ENCODE peak calls at places on chromosomes 6 and 20, in ten cellular contexts. One of them, this sample, is unnamed.

GRCh38 chr6:35781290-35781689 is 471 bp downstream of the CLPSL1 start:
- DNase-seq in EL: no peak
- DNase-seq in endothelial cell: no peak
- DNase-seq in ELR: no peak
- DNase-seq in K562: no peak
- DNase-seq in HS-5: no peak
- DNase-seq in mesendoderm: no peak
- DNase-seq in adipocyte: no peak
- DNase-seq in PC-3: no peak
- DNase-seq in epithelial cell of proximal tubule: no peak
- DNase-seq in this sample: no peak

GRCh38 chr20:10059006-10059405 is 24.2 kb downstream of the ANKEF1 start:
- DNase-seq in EL: no peak
- DNase-seq in epithelial cell of proximal tubule: no peak
- DNase-seq in K562: no peak
- DNase-seq in endothelial cell: no peak
- DNase-seq in adipocyte: no peak
- DNase-seq in ELR: no peak
- DNase-seq in PC-3: no peak
- DNase-seq in mesendoderm: no peak
- DNase-seq in HS-5: no peak
- DNase-seq in this sample: no peak

GRCh38 chr6:123925360-123925759 is 121.7 kb downstream of the NKAIN2 start:
- DNase-seq in adipocyte: no peak
- DNase-seq in endothelial cell: no peak
- DNase-seq in ELR: no peak
- DNase-seq in PC-3: no peak
- DNase-seq in K562: no peak
- DNase-seq in mesendoderm: no peak
- DNase-seq in EL: no peak
- DNase-seq in epithelial cell of proximal tubule: peak
- DNase-seq in HS-5: no peak
- DNase-seq in this sample: no peak

GRCh38 chr6:118663993-118664985 is 12.9 kb upstream of the CEP85L start:
- DNase-seq in epithelial cell of proximal tubule: no peak
- DNase-seq in PC-3: no peak
- DNase-seq in adipocyte: peak
- DNase-seq in endothelial cell: no peak
- DNase-seq in HS-5: no peak
- DNase-seq in EL: peak
- DNase-seq in mesendoderm: no peak
- DNase-seq in ELR: no peak
- DNase-seq in K562: no peak
- DNase-seq in this sample: no peak

GRCh38 chr6:116507324-116507723 is 4.1 kb upstream of the CALHM5 start:
- DNase-seq in ELR: peak
- DNase-seq in PC-3: peak
- DNase-seq in epithelial cell of proximal tubule: no peak
- DNase-seq in endothelial cell: no peak
- DNase-seq in HS-5: no peak
- DNase-seq in adipocyte: peak
- DNase-seq in K562: no peak
- DNase-seq in mesendoderm: no peak
- DNase-seq in EL: peak
- DNase-seq in this sample: no peak

GRCh38 chr6:28977351-28978136 is 27.6 kb downstream of the ZNF311 start:
- DNase-seq in adipocyte: peak
- DNase-seq in K562: no peak
- DNase-seq in epithelial cell of proximal tubule: no peak
- DNase-seq in EL: peak
- DNase-seq in ELR: peak
- DNase-seq in PC-3: peak
- DNase-seq in mesendoderm: no peak
- DNase-seq in HS-5: peak
- DNase-seq in endothelial cell: no peak
- DNase-seq in this sample: no peak

GRCh38 chr6:100370265-100370664 is 94.5 kb downstream of the SIM1 start:
- DNase-seq in EL: peak
- DNase-seq in epithelial cell of proximal tubule: no peak
- DNase-seq in mesendoderm: no peak
- DNase-seq in HS-5: no peak
- DNase-seq in ELR: peak
- DNase-seq in K562: peak
- DNase-seq in endothelial cell: no peak
- DNase-seq in adipocyte: no peak
- DNase-seq in PC-3: peak
- DNase-seq in this sample: no peak

GRCh38 chr6:31580807-31581437 is 1.3 kb downstream of the LTB start:
- DNase-seq in adipocyte: peak
- DNase-seq in mesendoderm: peak
- DNase-seq in HS-5: no peak
- DNase-seq in ELR: peak
- DNase-seq in K562: peak
- DNase-seq in EL: peak
- DNase-seq in epithelial cell of proximal tubule: no peak
- DNase-seq in PC-3: peak
- DNase-seq in endothelial cell: peak
- DNase-seq in this sample: peak

GRCh38 chr6:159821726-159822125 is 21.6 kb downstream of the PNLDC1 start:
- DNase-seq in PC-3: no peak
- DNase-seq in HS-5: no peak
- DNase-seq in adipocyte: no peak
- DNase-seq in K562: no peak
- DNase-seq in ELR: no peak
- DNase-seq in EL: no peak
- DNase-seq in mesendoderm: no peak
- DNase-seq in epithelial cell of proximal tubule: no peak
- DNase-seq in endothelial cell: no peak
- DNase-seq in this sample: no peak

GRCh38 chr6:96156425-96156824 is 140.7 kb downstream of the FUT9 start:
- DNase-seq in EL: no peak
- DNase-seq in epithelial cell of proximal tubule: no peak
- DNase-seq in endothelial cell: no peak
- DNase-seq in HS-5: no peak
- DNase-seq in mesendoderm: no peak
- DNase-seq in ELR: no peak
- DNase-seq in PC-3: no peak
- DNase-seq in K562: no peak
- DNase-seq in adipocyte: no peak
- DNase-seq in this sample: no peak

GRCh38 chr6:100343678-100344077 is 121.0 kb downstream of the SIM1 start:
- DNase-seq in K562: no peak
- DNase-seq in PC-3: no peak
- DNase-seq in HS-5: no peak
- DNase-seq in adipocyte: no peak
- DNase-seq in endothelial cell: no peak
- DNase-seq in ELR: peak
- DNase-seq in mesendoderm: no peak
- DNase-seq in epithelial cell of proximal tubule: no peak
- DNase-seq in EL: peak
- DNase-seq in this sample: no peak

GRCh38 chr6:88636871-88637270 is 326.5 kb downstream of the RNGTT start:
- DNase-seq in mesendoderm: peak
- DNase-seq in EL: no peak
- DNase-seq in epithelial cell of proximal tubule: no peak
- DNase-seq in K562: no peak
- DNase-seq in ELR: no peak
- DNase-seq in endothelial cell: no peak
- DNase-seq in adipocyte: no peak
- DNase-seq in PC-3: no peak
- DNase-seq in HS-5: no peak
- DNase-seq in this sample: no peak

GRCh38 chr20:44650777-44651493 is 564 bp downstream of the ADA start:
- DNase-seq in endothelial cell: no peak
- DNase-seq in PC-3: no peak
- DNase-seq in ELR: no peak
- DNase-seq in adipocyte: no peak
- DNase-seq in K562: no peak
- DNase-seq in EL: no peak
- DNase-seq in HS-5: no peak
- DNase-seq in mesendoderm: peak
- DNase-seq in epithelial cell of proximal tubule: no peak
- DNase-seq in this sample: no peak

GRCh38 chr6:30885999-30886896 is 1.9 kb downstream of the DDR1 start:
- DNase-seq in ELR: peak
- DNase-seq in PC-3: peak
- DNase-seq in EL: peak
- DNase-seq in endothelial cell: no peak
- DNase-seq in epithelial cell of proximal tubule: no peak
- DNase-seq in mesendoderm: peak
- DNase-seq in HS-5: peak
- DNase-seq in K562: peak
- DNase-seq in adipocyte: peak
- DNase-seq in this sample: peak

GRCh38 chr6:110890288-110890687 is 15.7 kb downstream of the AMD1 start:
- DNase-seq in endothelial cell: no peak
- DNase-seq in K562: no peak
- DNase-seq in PC-3: no peak
- DNase-seq in epithelial cell of proximal tubule: no peak
- DNase-seq in HS-5: no peak
- DNase-seq in ELR: no peak
- DNase-seq in EL: no peak
- DNase-seq in mesendoderm: no peak
- DNase-seq in adipocyte: no peak
- DNase-seq in this sample: no peak

GRCh38 chr6:108581932-108582500 is 21.3 kb downstream of the FOXO3 start:
- DNase-seq in endothelial cell: no peak
- DNase-seq in PC-3: no peak
- DNase-seq in K562: no peak
- DNase-seq in HS-5: no peak
- DNase-seq in adipocyte: no peak
- DNase-seq in ELR: no peak
- DNase-seq in EL: no peak
- DNase-seq in mesendoderm: no peak
- DNase-seq in epithelial cell of proximal tubule: no peak
- DNase-seq in this sample: no peak

GRCh38 chr6:28537509-28538140 is 11.9 kb downstream of the GPX5 start:
- DNase-seq in endothelial cell: no peak
- DNase-seq in HS-5: no peak
- DNase-seq in K562: peak
- DNase-seq in ELR: peak
- DNase-seq in PC-3: peak
- DNase-seq in mesendoderm: peak
- DNase-seq in adipocyte: no peak
- DNase-seq in EL: peak
- DNase-seq in epithelial cell of proximal tubule: no peak
- DNase-seq in this sample: no peak

GRCh38 chr20:51631011-51631950 is 88.8 kb upstream of the NFATC2 start:
- DNase-seq in adipocyte: peak
- DNase-seq in HS-5: peak
- DNase-seq in ELR: peak
- DNase-seq in PC-3: peak
- DNase-seq in endothelial cell: no peak
- DNase-seq in EL: peak
- DNase-seq in K562: peak
- DNase-seq in epithelial cell of proximal tubule: peak
- DNase-seq in mesendoderm: no peak
- DNase-seq in this sample: peak

GRCh38 chr6:54700158-54700557 is 146.4 kb upstream of the FAM83B start:
- DNase-seq in epithelial cell of proximal tubule: no peak
- DNase-seq in K562: no peak
- DNase-seq in EL: no peak
- DNase-seq in ELR: no peak
- DNase-seq in mesendoderm: no peak
- DNase-seq in PC-3: peak
- DNase-seq in HS-5: no peak
- DNase-seq in adipocyte: no peak
- DNase-seq in endothelial cell: no peak
- DNase-seq in this sample: no peak

GRCh38 chr6:104252276-104252675 is 607.4 kb downstream of the HACE1 start:
- DNase-seq in EL: no peak
- DNase-seq in epithelial cell of proximal tubule: no peak
- DNase-seq in HS-5: no peak
- DNase-seq in K562: no peak
- DNase-seq in ELR: peak
- DNase-seq in PC-3: peak
- DNase-seq in endothelial cell: no peak
- DNase-seq in adipocyte: no peak
- DNase-seq in mesendoderm: no peak
- DNase-seq in this sample: no peak

This sample was measured in AG04450.